ENCODE peak calls at places on chromosome 4, in ten cellular contexts. One of them, this sample, is unnamed.

GRCh38 chr4:1331591-1332353 is 15.2 kb upstream of the UVSSA start:
- DNase-seq in HCT116: no peak
- DNase-seq in H7: no peak
- DNase-seq in GM04503: no peak
- DNase-seq in activated CD4-positive, alpha-beta memory T cell treated with anti-CD3 and anti-CD28 coated beads for 36 hours: no peak
- DNase-seq in DMS53: no peak
- DNase-seq in COR-L47: no peak
- DNase-seq in EH: no peak
- DNase-seq in smooth muscle cell of the brain vasculature: no peak
- DNase-seq in left colon: no peak
- DNase-seq in this sample: no peak

GRCh38 chr4:102783006-102783405 is 22.2 kb upstream of the MANBA start:
- DNase-seq in GM04503: no peak
- DNase-seq in activated CD4-positive, alpha-beta memory T cell treated with anti-CD3 and anti-CD28 coated beads for 36 hours: no peak
- DNase-seq in DMS53: no peak
- DNase-seq in left colon: no peak
- DNase-seq in HCT116: no peak
- DNase-seq in EH: no peak
- DNase-seq in COR-L47: no peak
- DNase-seq in H7: no peak
- DNase-seq in smooth muscle cell of the brain vasculature: no peak
- DNase-seq in this sample: no peak

GRCh38 chr4:38818441-38818976 is 13.9 kb upstream of the TLR1 start:
- DNase-seq in H7: no peak
- DNase-seq in DMS53: no peak
- DNase-seq in activated CD4-positive, alpha-beta memory T cell treated with anti-CD3 and anti-CD28 coated beads for 36 hours: no peak
- DNase-seq in smooth muscle cell of the brain vasculature: no peak
- DNase-seq in GM04503: no peak
- DNase-seq in HCT116: no peak
- DNase-seq in COR-L47: no peak
- DNase-seq in left colon: no peak
- DNase-seq in EH: no peak
- DNase-seq in this sample: no peak

GRCh38 chr4:73726000-73726399 is 14.4 kb upstream of the CXCL8 start:
- DNase-seq in COR-L47: no peak
- DNase-seq in left colon: no peak
- DNase-seq in GM04503: peak; percentile 79
- DNase-seq in activated CD4-positive, alpha-beta memory T cell treated with anti-CD3 and anti-CD28 coated beads for 36 hours: no peak
- DNase-seq in smooth muscle cell of the brain vasculature: no peak
- DNase-seq in DMS53: peak; percentile 44
- DNase-seq in H7: no peak
- DNase-seq in HCT116: peak; percentile 63
- DNase-seq in EH: peak; percentile 96
- DNase-seq in this sample: no peak

GRCh38 chr4:83782591-83782990 is 246.7 kb downstream of the GPAT3 start:
- DNase-seq in DMS53: no peak
- DNase-seq in GM04503: no peak
- DNase-seq in H7: no peak
- DNase-seq in smooth muscle cell of the brain vasculature: no peak
- DNase-seq in HCT116: peak; percentile 46
- DNase-seq in activated CD4-positive, alpha-beta memory T cell treated with anti-CD3 and anti-CD28 coated beads for 36 hours: no peak
- DNase-seq in COR-L47: no peak
- DNase-seq in EH: no peak
- DNase-seq in left colon: no peak
- DNase-seq in this sample: no peak

GRCh38 chr4:651884-652642 is 22.0 kb downstream of the ATP5ME start:
- DNase-seq in HCT116: no peak
- DNase-seq in DMS53: no peak
- DNase-seq in smooth muscle cell of the brain vasculature: no peak
- DNase-seq in activated CD4-positive, alpha-beta memory T cell treated with anti-CD3 and anti-CD28 coated beads for 36 hours: no peak
- DNase-seq in left colon: no peak
- DNase-seq in GM04503: no peak
- DNase-seq in EH: no peak
- DNase-seq in H7: peak; percentile 71
- DNase-seq in COR-L47: no peak
- DNase-seq in this sample: no peak

GRCh38 chr4:6391852-6392188 is 80.6 kb downstream of the PPP2R2C start:
- DNase-seq in activated CD4-positive, alpha-beta memory T cell treated with anti-CD3 and anti-CD28 coated beads for 36 hours: no peak
- DNase-seq in smooth muscle cell of the brain vasculature: no peak
- DNase-seq in HCT116: peak; percentile 46
- DNase-seq in COR-L47: no peak
- DNase-seq in GM04503: no peak
- DNase-seq in EH: no peak
- DNase-seq in DMS53: no peak
- DNase-seq in left colon: no peak
- DNase-seq in H7: no peak
- DNase-seq in this sample: no peak

GRCh38 chr4:145734051-145734450 is 54.1 kb downstream of the C4orf51 start:
- DNase-seq in DMS53: no peak
- DNase-seq in left colon: no peak
- DNase-seq in EH: no peak
- DNase-seq in smooth muscle cell of the brain vasculature: no peak
- DNase-seq in GM04503: no peak
- DNase-seq in COR-L47: no peak
- DNase-seq in activated CD4-positive, alpha-beta memory T cell treated with anti-CD3 and anti-CD28 coated beads for 36 hours: no peak
- DNase-seq in H7: no peak
- DNase-seq in HCT116: no peak
- DNase-seq in this sample: no peak

GRCh38 chr4:7557447-7557846 is 122.7 kb upstream of the PSAPL1 start:
- DNase-seq in EH: peak; percentile 92
- DNase-seq in left colon: no peak
- DNase-seq in HCT116: no peak
- DNase-seq in H7: no peak
- DNase-seq in COR-L47: no peak
- DNase-seq in smooth muscle cell of the brain vasculature: no peak
- DNase-seq in activated CD4-positive, alpha-beta memory T cell treated with anti-CD3 and anti-CD28 coated beads for 36 hours: no peak
- DNase-seq in DMS53: no peak
- DNase-seq in GM04503: peak; percentile 84
- DNase-seq in this sample: no peak

GRCh38 chr4:6472387-6473263 is at the start of gene PPP2R2C:
- DNase-seq in activated CD4-positive, alpha-beta memory T cell treated with anti-CD3 and anti-CD28 coated beads for 36 hours: no peak
- DNase-seq in HCT116: no peak
- DNase-seq in DMS53: peak; percentile 90
- DNase-seq in H7: peak; percentile 91
- DNase-seq in left colon: no peak
- DNase-seq in COR-L47: peak; percentile 44
- DNase-seq in smooth muscle cell of the brain vasculature: no peak
- DNase-seq in GM04503: no peak
- DNase-seq in EH: no peak
- DNase-seq in this sample: no peak

GRCh38 chr4:26459756-26460530 is 30.3 kb downstream of the CCKAR start:
- DNase-seq in GM04503: peak; percentile 52
- DNase-seq in left colon: no peak
- DNase-seq in COR-L47: no peak
- DNase-seq in DMS53: no peak
- DNase-seq in activated CD4-positive, alpha-beta memory T cell treated with anti-CD3 and anti-CD28 coated beads for 36 hours: no peak
- DNase-seq in EH: peak; percentile 82
- DNase-seq in HCT116: no peak
- DNase-seq in H7: no peak
- DNase-seq in smooth muscle cell of the brain vasculature: no peak
- DNase-seq in this sample: no peak